ENCODE peak calls at places on chromosomes 6 and 20, in eight cellular contexts. Q is heart left ventricle, Z is HCT116, E is IMR-90, V is A549, S is thyroid gland, Y is GM12891, U is breast epithelium. O is an unnamed sample.

GRCh38 chr20:47326718-47327137 is 29.8 kb downstream of the ZMYND8 start:
- DNase-seq in Q (no peak), Z (no peak), Y (no peak), E (peak; percentile 85), U (no peak), S (no peak), V (no peak), O (no peak)

GRCh38 chr6:77403424-77403823 is 59.9 kb downstream of the HTR1B start:
- DNase-seq in V (no peak), U (no peak), Z (peak; percentile 3), S (no peak), Q (no peak), Y (no peak), E (peak; percentile 55), O (no peak)

GRCh38 chr6:568085-568484 is 88.8 kb downstream of the HUS1B start:
- DNase-seq in Y (no peak), Q (no peak), U (no peak), S (no peak), Z (no peak), V (no peak), E (no peak), O (no peak)

GRCh38 chr6:4856779-4857178 is 80.6 kb downstream of the CDYL start:
- DNase-seq in Z (no peak), E (no peak), Y (no peak), Q (no peak), S (no peak), V (no peak), U (no peak), O (no peak)

GRCh38 chr6:91786474-91787184 is 1199.8 kb upstream of the MAP3K7 start:
- DNase-seq in S (no peak), Y (no peak), V (no peak), Q (no peak), U (no peak), Z (no peak), E (no peak), O (no peak)

GRCh38 chr20:38325905-38326304 is 20.4 kb upstream of the LBP start:
- DNase-seq in Z (no peak), S (no peak), U (no peak), Q (no peak), V (no peak), E (no peak), Y (no peak), O (no peak)

GRCh38 chr6:92559002-92559401 is 860.4 kb downstream of the EPHA7 start:
- DNase-seq in Q (no peak), U (no peak), E (no peak), Y (no peak), V (no peak), Z (no peak), S (no peak), O (no peak)

GRCh38 chr6:133923938-133924593 is 29.0 kb upstream of the TBPL1 start:
- DNase-seq in E (peak; percentile 84), V (peak; percentile 58), Y (no peak), Z (peak; percentile 78), U (peak; percentile 70), Q (no peak), S (peak; percentile 68), O (peak; percentile 56)

GRCh38 chr6:112014483-112014882 is 39.4 kb upstream of the CCN6 start:
- DNase-seq in Q (no peak), U (no peak), V (no peak), Y (no peak), E (peak; percentile 83), Z (no peak), S (no peak), O (no peak)

GRCh38 chr20:47054506-47054905 is 159.9 kb downstream of the EYA2 start:
- DNase-seq in E (no peak), S (no peak), U (no peak), Z (no peak), Q (no peak), V (no peak), Y (no peak), O (no peak)

GRCh38 chr6:37631295-37631694 is 66.4 kb downstream of the MDGA1 start:
- DNase-seq in Q (no peak), S (no peak), E (no peak), Z (no peak), V (no peak), U (no peak), Y (no peak), O (no peak)

GRCh38 chr6:167858086-167858591 is 31.4 kb downstream of the AFDN start:
- DNase-seq in V (no peak), U (no peak), E (peak; percentile 51), S (no peak), Y (no peak), Z (no peak), Q (no peak), O (no peak)

GRCh38 chr20:11906626-11907480 is 10.8 kb upstream of the BTBD3 start:
- DNase-seq in V (no peak), S (no peak), Y (no peak), U (no peak), Q (no peak), E (no peak), Z (no peak), O (no peak)

GRCh38 chr6:81450180-81450579 is 302.3 kb downstream of the TENT5A start:
- DNase-seq in E (peak; percentile 67), Y (no peak), Z (peak; percentile 74), Q (no peak), V (no peak), U (no peak), S (no peak), O (no peak)

DNA sequence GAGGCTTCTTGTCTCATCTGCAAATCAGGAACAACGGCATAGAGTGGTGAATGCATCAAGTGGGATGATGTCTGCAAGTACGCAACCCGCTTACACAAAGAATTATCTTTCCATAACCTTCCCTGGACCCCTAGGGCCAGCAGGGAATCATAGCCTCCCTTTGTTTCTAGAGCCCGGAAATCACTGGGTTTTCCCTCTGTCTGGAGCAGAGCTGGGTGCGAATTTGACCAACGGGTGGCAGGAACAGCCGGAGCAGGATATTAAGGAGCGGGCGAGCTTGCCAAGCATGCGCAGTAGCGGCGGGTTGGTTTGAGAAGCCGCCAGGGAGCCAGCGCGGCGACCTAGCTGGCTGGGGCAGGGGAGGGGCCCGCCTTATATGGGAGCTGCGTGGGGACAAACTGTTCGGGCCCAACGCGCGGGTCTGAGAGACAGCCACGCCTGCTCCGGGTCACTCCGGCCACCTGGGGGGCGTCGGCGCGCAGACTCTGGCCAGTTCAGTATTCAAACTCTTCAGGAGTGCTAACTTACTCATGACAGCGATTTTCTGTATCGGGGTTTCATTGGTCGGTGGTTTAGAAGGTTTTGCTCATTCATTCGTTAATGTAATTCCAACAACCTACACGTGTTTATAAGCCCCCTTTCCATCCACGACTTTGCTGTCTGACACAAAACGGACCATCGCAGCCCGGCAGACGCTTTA is 1.6 kb upstream of the KIF16B start:
- DNase-seq in V (peak; percentile 99), U (peak; percentile 67), Y (peak; percentile 76), S (peak; percentile 90), E (peak; percentile 68), Z (peak; percentile 86), Q (peak; percentile 95), O (peak; percentile 86)
- TF ChIP-seq POLR2A in V (peak; percentile 69), U (no peak), Y (no peak), S (peak; percentile 19), E (no peak), Z (peak; percentile 17), Q (no peak), O (no peak)

DNA sequence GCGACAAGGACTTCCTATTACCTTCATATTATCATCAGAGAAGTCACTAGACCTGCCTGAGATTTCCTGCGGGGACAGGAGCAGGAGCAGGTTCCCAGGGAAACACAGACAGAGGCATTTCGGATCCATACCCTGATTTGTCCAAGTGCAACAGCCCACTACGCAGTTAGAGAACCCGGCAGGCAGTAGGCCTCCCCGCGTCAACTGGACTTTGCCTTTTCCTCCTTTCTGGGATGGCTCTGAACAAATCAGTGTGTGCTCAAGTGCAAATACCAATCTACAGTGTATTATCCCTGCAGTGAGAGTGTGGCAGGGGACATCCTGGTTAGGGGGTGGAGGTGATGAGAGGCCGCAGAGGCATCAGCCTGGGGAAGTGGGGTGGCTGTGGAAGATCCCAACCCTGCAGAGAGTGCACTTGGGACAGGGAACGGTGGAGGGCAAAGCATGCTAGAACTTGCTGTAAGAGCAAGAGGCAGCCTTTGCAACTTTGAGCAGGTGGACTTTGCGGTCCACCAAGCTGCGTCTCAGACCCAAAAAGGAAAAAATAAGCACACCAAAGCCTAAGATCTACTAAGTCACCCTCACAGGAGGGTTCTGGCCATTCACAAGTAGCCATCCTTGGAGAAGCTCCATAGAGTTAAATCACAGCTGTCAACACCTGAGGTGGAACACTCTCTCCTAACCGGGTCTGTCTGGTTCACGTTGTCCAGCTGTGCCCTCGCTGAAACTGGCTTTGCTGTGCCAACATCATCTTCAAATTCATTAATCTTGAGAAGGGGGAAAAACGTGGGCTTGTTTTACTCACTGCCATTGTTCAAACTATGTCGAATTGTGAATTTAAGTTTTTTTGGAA is 159.1 kb downstream of the ZDHHC14 start:
- DNase-seq in Z (no peak), S (no peak), Q (no peak), E (no peak), U (no peak), Y (no peak), V (no peak), O (no peak)
- TF ChIP-seq POLR2A in Z (no peak), S (no peak), Q (no peak), E (no peak), U (no peak), Y (no peak), V (no peak), O (no peak)

DNA sequence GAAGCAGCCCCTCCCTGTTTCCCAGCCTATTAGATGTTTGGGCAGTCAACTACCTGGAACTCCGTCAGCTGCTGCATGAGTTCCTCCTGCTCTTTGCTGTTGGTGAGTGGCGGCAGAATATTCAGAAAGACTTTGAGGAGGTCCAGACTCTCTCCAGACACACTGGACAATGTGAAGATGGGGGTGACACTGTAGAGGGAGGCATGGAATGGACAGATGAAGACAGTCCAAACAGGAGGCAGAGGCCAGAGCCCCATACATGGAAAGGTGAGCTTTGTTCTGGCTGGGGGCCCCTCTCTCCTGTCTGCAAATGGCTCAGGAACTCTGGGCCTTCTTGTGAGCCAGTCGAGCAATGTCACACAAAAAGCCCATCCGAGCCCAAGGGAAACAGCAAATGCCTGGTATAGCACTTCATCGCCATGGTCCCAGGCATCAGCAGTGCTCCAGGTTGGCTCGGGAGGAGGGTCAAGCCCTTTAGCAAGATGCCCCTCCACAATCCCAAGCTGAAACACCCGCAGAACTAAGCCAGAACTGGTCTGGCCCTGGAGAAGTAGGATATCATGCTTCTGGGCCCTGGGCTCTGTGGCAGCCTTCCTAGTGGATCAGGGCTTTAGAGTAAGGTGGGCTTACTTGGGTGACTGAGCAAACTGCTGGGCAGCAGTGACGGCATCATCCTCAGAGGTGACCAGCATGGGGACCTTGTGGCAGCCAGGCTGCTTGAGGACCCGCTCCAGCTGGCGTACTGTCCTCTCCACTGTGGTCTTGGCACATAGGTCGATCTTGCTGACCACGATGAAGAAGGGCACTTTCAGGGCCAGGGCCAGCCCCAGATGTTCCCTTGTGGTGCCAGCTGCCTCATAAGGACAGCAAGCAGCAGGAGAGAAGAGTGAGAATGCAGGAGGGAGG is 4.9 kb downstream of the GTPBP2 start:
- DNase-seq in U (no peak), Z (no peak), Q (no peak), E (no peak), S (no peak), V (no peak), Y (no peak), O (no peak)
- TF ChIP-seq POLR2A in U (no peak), Z (no peak), Q (no peak), E (no peak), S (no peak), V (no peak), Y (no peak), O (no peak)

GRCh38 chr6:73455865-73456629 is 4.0 kb upstream of the CGAS start:
- DNase-seq in U (no peak), Q (no peak), Y (no peak), V (no peak), S (no peak), Z (no peak), E (peak; percentile 41), O (no peak)

GRCh38 chr6:73461537-73462350 is at the start of gene MTO1:
- DNase-seq in Q (peak; percentile 92), E (peak; percentile 90), Y (peak; percentile 65), S (peak; percentile 88), V (peak; percentile 86), Z (peak; percentile 84), U (peak; percentile 84), O (peak; percentile 83)

GRCh38 chr6:73460044-73460443 is 1.5 kb upstream of the MTO1 start:
- DNase-seq in E (no peak), U (no peak), S (no peak), Y (no peak), V (no peak), Q (no peak), Z (no peak), O (no peak)
- TF ChIP-seq POLR2A in E (no peak), U (no peak), S (no peak), Y (no peak), V (no peak), Q (no peak), Z (no peak), O (no peak)

O was measured in ovary.